ENCODE peak calls at places on chromosomes 16 and 17, in four cellular contexts. Q, D, K and O are unnamed samples.

GRCh38 chr17:38748329-38749221 is at the start of gene PCGF2:
- DNase-seq in Q (peak), D (peak), K (peak), O (peak)

GRCh38 chr17:45143101-45143670 is 5.1 kb upstream of the HEXIM1 start:
- DNase-seq in Q (no peak), D (peak), K (no peak), O (peak)

GRCh38 chr16:88649924-88650748 is 717 bp downstream of the CYBA start:
- DNase-seq in Q (no peak), D (peak), K (peak), O (peak)

GRCh38 chr16:47311738-47312505 is 148.9 kb downstream of the ITFG1 start:
- DNase-seq in Q (peak), D (peak), K (peak), O (peak)

GRCh38 chr16:75580-76501 is 2.2 kb upstream of the MPG start:
- DNase-seq in Q (no peak), D (peak), K (peak), O (peak)

GRCh38 chr16:84278333-84278732 is 16.3 kb upstream of the WFDC1 start:
- DNase-seq in Q (no peak), D (no peak), K (no peak), O (no peak)

GRCh38 chr17:79630120-79630519 is 19.3 kb upstream of the RBFOX3 start:
- DNase-seq in Q (no peak), D (peak), K (no peak), O (no peak)

GRCh38 chr16:76985362-76985761 is 205.6 kb upstream of the MON1B start:
- DNase-seq in Q (no peak), D (no peak), K (no peak), O (no peak)

GRCh38 chr17:82974136-82974952 is 105.1 kb upstream of the METRNL start:
- DNase-seq in Q (no peak), D (no peak), K (no peak), O (no peak)

GRCh38 chr16:12455287-12455798 is 348.3 kb downstream of the CPPED1 start:
- DNase-seq in Q (peak), D (peak), K (peak), O (peak)

GRCh38 chr16:78381060-78381459 is 281.6 kb downstream of the WWOX start:
- DNase-seq in Q (no peak), D (no peak), K (no peak), O (no peak)

GRCh38 chr17:77959216-77959925 is 868 bp downstream of the TNRC6C start:
- DNase-seq in Q (no peak), D (no peak), K (peak), O (peak)

GRCh38 chr17:81599719-81600486 is 37.0 kb downstream of the NPLOC4 start:
- DNase-seq in Q (no peak), D (no peak), K (peak), O (no peak)

GRCh38 chr16:17143546-17144419 is 327.0 kb downstream of the XYLT1 start:
- DNase-seq in Q (no peak), D (no peak), K (no peak), O (no peak)

GRCh38 chr16:56320081-56320480 is 105.3 kb downstream of the AMFR start:
- DNase-seq in Q (no peak), D (no peak), K (no peak), O (no peak)

GRCh38 chr17:12769981-12770380 is 19.3 kb upstream of the ARHGAP44 start:
- DNase-seq in Q (no peak), D (no peak), K (peak), O (no peak)

GRCh38 chr16:82732461-82732860 is 105.7 kb downstream of the CDH13 start:
- DNase-seq in Q (no peak), D (no peak), K (no peak), O (no peak)

GRCh38 chr17:62101090-62101489 is 36.0 kb upstream of the MED13 start:
- DNase-seq in Q (no peak), D (peak), K (no peak), O (no peak)

GRCh38 chr16:2143874-2144485 is 4.4 kb upstream of the RAB26 start:
- DNase-seq in Q (no peak), D (peak), K (no peak), O (no peak)

GRCh38 chr17:33929181-33929724 is 325.8 kb upstream of the CCL2 start:
- DNase-seq in Q (peak), D (peak), K (no peak), O (peak)

GRCh38 chr16:14121135-14121534 is 50.0 kb downstream of the MRTFB start:
- DNase-seq in Q (no peak), D (no peak), K (no peak), O (no peak)

GRCh38 chr17:76422406-76422805 is 30.5 kb downstream of the UBE2O start:
- DNase-seq in Q (no peak), D (no peak), K (no peak), O (no peak)

GRCh38 chr16:14559809-14560227 is 70.2 kb downstream of the PARN start:
- DNase-seq in Q (no peak), D (no peak), K (no peak), O (no peak)

GRCh38 chr17:29874931-29875596 is 55.0 kb downstream of the SSH2 start:
- DNase-seq in Q (no peak), D (no peak), K (no peak), O (peak)

GRCh38 chr17:147796-148740 is 10.7 kb downstream of the SCGB1C2 start:
- DNase-seq in Q (no peak), D (no peak), K (no peak), O (no peak)

GRCh38 chr17:20935740-20936139 is 107.1 kb downstream of the USP22 start:
- DNase-seq in Q (no peak), D (no peak), K (peak), O (no peak)

GRCh38 chr16:13245713-13246377 is 344.4 kb downstream of the SHISA9 start:
- DNase-seq in Q (no peak), D (no peak), K (no peak), O (no peak)

GRCh38 chr17:57663326-57664070 is 81.6 kb downstream of the CCDC182 start:
- DNase-seq in Q (no peak), D (no peak), K (no peak), O (no peak)
- H3K9ac ChIP-seq in Q (peak), D (no peak), K (peak), O (no peak)

GRCh38 chr17:35797370-35797769 is 1.9 kb upstream of the MMP28 start:
- DNase-seq in Q (no peak), D (no peak), K (no peak), O (no peak)
- H3K56ac ChIP-seq in Q (no peak), D (no peak), K (no peak), O (no peak)

GRCh38 chr16:24728011-24728410 is 1.4 kb upstream of the TNRC6A start:
- DNase-seq in Q (no peak), D (no peak), K (no peak), O (no peak)

GRCh38 chr16:24728891-24729242 is 584 bp upstream of the TNRC6A start:
- DNase-seq in Q (no peak), D (no peak), K (no peak), O (no peak)

GRCh38 chr16:24729967-24730815 is 740 bp downstream of the TNRC6A start:
- DNase-seq in Q (no peak), D (no peak), K (peak), O (peak)

GRCh38 chr16:24730914-24731313 is 1.5 kb downstream of the TNRC6A start:
- DNase-seq in Q (no peak), D (no peak), K (no peak), O (no peak)

GRCh38 chr16:24729243-24729966 is at the start of gene TNRC6A:
- DNase-seq in Q (peak), D (peak), K (peak), O (peak)
- H4K8ac ChIP-seq in Q (peak), D (no peak), K (peak), O (peak)

GRCh38 chr17:31513731-31514427 is 122.4 kb downstream of the RAB11FIP4 start:
- DNase-seq in Q (no peak), D (no peak), K (no peak), O (no peak)
- H3K9ac ChIP-seq in Q (no peak), D (no peak), K (no peak), O (no peak)

GRCh38 chr16:71431176-71431575 is 10.7 kb downstream of the TLE7 start:
- DNase-seq in Q (no peak), D (no peak), K (no peak), O (no peak)

GRCh38 chr16:71430744-71431143 is 11.1 kb downstream of the TLE7 start:
- DNase-seq in Q (no peak), D (no peak), K (no peak), O (peak)

GRCh38 chr16:71428883-71429282 is 13.0 kb downstream of the TLE7 start:
- DNase-seq in Q (no peak), D (no peak), K (no peak), O (no peak)

GRCh38 chr16:71428385-71428784 is 13.5 kb downstream of the TLE7 start:
- DNase-seq in Q (no peak), D (no peak), K (no peak), O (no peak)

GRCh38 chr16:71429581-71429980 is 12.3 kb downstream of the TLE7 start:
- DNase-seq in Q (no peak), D (no peak), K (no peak), O (no peak)
- H3K56ac ChIP-seq in Q (no peak), D (no peak), K (no peak), O (no peak)

GRCh38 chr17:63826468-63827001 is 696 bp upstream of the PSMC5 start:
- DNase-seq in Q (no peak), D (no peak), K (peak), O (peak)
- H4K8ac ChIP-seq in Q (peak), D (no peak), K (peak), O (no peak)